ENCODE peak calls at places on chromosomes 5 and 9, in five cellular contexts. One of them, this sample, is unnamed.

GRCh38 chr5:19534751-19535150 is 453.2 kb downstream of the CDH18 start:
- DNase-seq in tibial artery: no peak
- DNase-seq in spleen: no peak
- DNase-seq in heart right ventricle: no peak
- DNase-seq in tibial nerve: no peak
- DNase-seq in this sample: no peak

GRCh38 chr5:140855772-140856674 is at the start of gene PCDHA10:
- DNase-seq in tibial artery: no peak
- DNase-seq in spleen: no peak
- DNase-seq in heart right ventricle: no peak
- DNase-seq in tibial nerve: no peak
- DNase-seq in this sample: no peak

GRCh38 chr5:35672995-35673394 is 55.3 kb downstream of the SPEF2 start:
- DNase-seq in tibial nerve: no peak
- DNase-seq in tibial artery: no peak
- DNase-seq in heart right ventricle: no peak
- DNase-seq in spleen: no peak
- DNase-seq in this sample: no peak

GRCh38 chr9:103323699-103324098 is 328.6 kb downstream of the CYLC2 start:
- DNase-seq in tibial artery: no peak
- DNase-seq in heart right ventricle: no peak
- DNase-seq in tibial nerve: no peak
- DNase-seq in spleen: no peak
- DNase-seq in this sample: no peak

GRCh38 chr5:109656829-109657228 is 32.9 kb upstream of the MAN2A1 start:
- DNase-seq in tibial artery: peak; percentile 82
- DNase-seq in heart right ventricle: peak; percentile 15
- DNase-seq in spleen: peak; percentile 85
- DNase-seq in tibial nerve: peak; percentile 30
- DNase-seq in this sample: no peak

GRCh38 chr5:165981721-165982120 is 2309.7 kb upstream of the WWC1 start:
- DNase-seq in heart right ventricle: no peak
- DNase-seq in tibial nerve: no peak
- DNase-seq in spleen: no peak
- DNase-seq in tibial artery: no peak
- DNase-seq in this sample: no peak

GRCh38 chr9:34158362-34158869 is 20.4 kb upstream of the UBAP1 start:
- DNase-seq in tibial artery: no peak
- DNase-seq in tibial nerve: no peak
- DNase-seq in heart right ventricle: no peak
- DNase-seq in spleen: peak; percentile 13
- DNase-seq in this sample: no peak

GRCh38 chr5:87210743-87211142 is 56.9 kb upstream of the RASA1 start:
- DNase-seq in spleen: no peak
- DNase-seq in tibial nerve: no peak
- DNase-seq in tibial artery: no peak
- DNase-seq in heart right ventricle: no peak
- DNase-seq in this sample: no peak

GRCh38 chr9:8382777-8383527 is 583.4 kb upstream of the DMAC1 start:
- DNase-seq in tibial nerve: no peak
- DNase-seq in heart right ventricle: no peak
- DNase-seq in spleen: no peak
- DNase-seq in tibial artery: no peak
- DNase-seq in this sample: no peak

GRCh38 chr9:81211741-81212140 is 477.6 kb downstream of the TLE1 start:
- DNase-seq in tibial artery: no peak
- DNase-seq in spleen: no peak
- DNase-seq in tibial nerve: no peak
- DNase-seq in heart right ventricle: no peak
- DNase-seq in this sample: no peak

GRCh38 chr5:151076616-151077015 is 4.2 kb downstream of the TNIP1 start:
- DNase-seq in heart right ventricle: no peak
- DNase-seq in tibial nerve: no peak
- DNase-seq in spleen: peak; percentile 71
- DNase-seq in tibial artery: no peak
- DNase-seq in this sample: no peak

GRCh38 chr9:107044872-107045271 is 181.9 kb downstream of the ZNF462 start:
- DNase-seq in tibial nerve: no peak
- DNase-seq in spleen: no peak
- DNase-seq in tibial artery: no peak
- DNase-seq in heart right ventricle: no peak
- DNase-seq in this sample: no peak

GRCh38 chr9:81411961-81412360 is 277.4 kb downstream of the TLE1 start:
- DNase-seq in tibial nerve: no peak
- DNase-seq in spleen: no peak
- DNase-seq in tibial artery: no peak
- DNase-seq in heart right ventricle: no peak
- DNase-seq in this sample: no peak

GRCh38 chr9:134662143-134662876 is 20.7 kb downstream of the COL5A1 start:
- DNase-seq in tibial artery: peak; percentile 77
- DNase-seq in spleen: peak; percentile 59
- DNase-seq in tibial nerve: no peak
- DNase-seq in heart right ventricle: peak; percentile 61
- DNase-seq in this sample: peak; percentile 60
- H3K4me1 ChIP-seq in tibial artery: peaks cover 34% of the 10 kb centered on the region
- H3K4me1 ChIP-seq in spleen: no peaks in the 10 kb centered on the region
- H3K4me1 ChIP-seq in tibial nerve: peaks cover 70% of the 10 kb centered on the region
- H3K4me1 ChIP-seq in heart right ventricle: peaks cover 37% of the 10 kb centered on the region
- H3K4me1 ChIP-seq in this sample: peaks cover 26% of the 10 kb centered on the region

DNA sequence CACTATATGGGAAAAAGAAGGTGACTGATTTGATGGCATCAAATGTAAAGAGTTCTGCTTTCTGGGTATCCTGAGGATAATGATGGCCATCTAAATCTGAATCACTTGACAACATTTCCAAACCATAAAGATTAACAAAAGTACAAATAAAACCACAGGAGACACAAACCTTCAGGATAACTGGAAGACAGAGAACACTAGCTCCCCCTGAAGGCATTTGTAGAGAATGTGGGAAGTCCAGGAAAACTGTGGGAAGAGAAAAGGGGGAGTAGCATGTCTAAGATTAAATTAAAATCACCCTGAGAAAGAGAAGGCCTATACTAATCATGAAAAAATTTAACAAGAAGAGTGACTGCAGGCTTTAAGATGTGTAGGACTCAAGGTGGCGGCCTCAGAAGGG is 116.2 kb downstream of the PRELID2 start:
- DNase-seq in tibial artery: no peak
- DNase-seq in spleen: no peak
- DNase-seq in heart right ventricle: no peak
- DNase-seq in tibial nerve: no peak
- DNase-seq in this sample: no peak
- TF ChIP-seq CTCF in tibial artery: no peak
- TF ChIP-seq CTCF in spleen: no peak
- TF ChIP-seq CTCF in heart right ventricle: no peak
- TF ChIP-seq CTCF in tibial nerve: no peak
- TF ChIP-seq CTCF in this sample: no peak

GRCh38 chr5:178983728-178984127 is 11.4 kb downstream of the GRM6 start:
- DNase-seq in tibial nerve: no peak
- DNase-seq in heart right ventricle: no peak
- DNase-seq in spleen: peak; percentile 36
- DNase-seq in tibial artery: no peak
- DNase-seq in this sample: no peak

GRCh38 chr5:178981381-178981780 is 13.7 kb downstream of the GRM6 start:
- DNase-seq in tibial nerve: no peak
- DNase-seq in spleen: peak; percentile 37
- DNase-seq in tibial artery: no peak
- DNase-seq in heart right ventricle: no peak
- DNase-seq in this sample: no peak

GRCh38 chr5:178984145-178985072 is 10.7 kb downstream of the GRM6 start:
- DNase-seq in spleen: peak; percentile 44
- DNase-seq in heart right ventricle: no peak
- DNase-seq in tibial artery: no peak
- DNase-seq in tibial nerve: no peak
- DNase-seq in this sample: no peak

GRCh38 chr5:178986326-178986960 is 8.7 kb downstream of the GRM6 start:
- DNase-seq in spleen: peak; percentile 66
- DNase-seq in heart right ventricle: no peak
- DNase-seq in tibial artery: no peak
- DNase-seq in tibial nerve: no peak
- DNase-seq in this sample: no peak

DNA sequence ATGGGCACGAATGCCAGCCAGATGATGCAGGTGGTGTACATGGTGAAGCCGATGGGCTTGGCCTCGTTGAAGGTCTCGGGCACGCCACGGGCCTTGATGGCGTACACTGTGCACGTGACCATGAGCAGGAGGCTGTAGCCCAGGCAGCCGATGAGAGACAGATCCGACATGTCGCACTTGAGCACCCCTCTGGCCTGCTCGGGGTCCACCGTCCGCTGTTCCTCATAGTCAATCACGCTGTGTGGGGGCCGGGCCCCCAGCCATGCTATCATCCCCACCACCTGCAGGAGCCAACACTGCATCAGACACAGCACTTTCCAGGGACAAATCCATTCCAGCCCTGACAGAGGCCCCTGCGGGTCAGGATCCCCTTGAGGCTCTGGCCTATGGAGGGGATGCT is 12.2 kb downstream of the GRM6 start:
- DNase-seq in spleen: peak; percentile 58
- DNase-seq in tibial artery: no peak
- DNase-seq in tibial nerve: no peak
- DNase-seq in heart right ventricle: no peak
- DNase-seq in this sample: no peak
- H3K9me3 ChIP-seq in spleen: peaks cover 86% of the 10 kb centered on the region
- H3K9me3 ChIP-seq in tibial artery: peaks cover 30% of the 10 kb centered on the region
- H3K9me3 ChIP-seq in tibial nerve: peaks cover 40% of the 10 kb centered on the region
- H3K9me3 ChIP-seq in heart right ventricle: peaks cover 95% of the 10 kb centered on the region
- H3K9me3 ChIP-seq in this sample: peaks cover 6% of the 10 kb centered on the region

DNA sequence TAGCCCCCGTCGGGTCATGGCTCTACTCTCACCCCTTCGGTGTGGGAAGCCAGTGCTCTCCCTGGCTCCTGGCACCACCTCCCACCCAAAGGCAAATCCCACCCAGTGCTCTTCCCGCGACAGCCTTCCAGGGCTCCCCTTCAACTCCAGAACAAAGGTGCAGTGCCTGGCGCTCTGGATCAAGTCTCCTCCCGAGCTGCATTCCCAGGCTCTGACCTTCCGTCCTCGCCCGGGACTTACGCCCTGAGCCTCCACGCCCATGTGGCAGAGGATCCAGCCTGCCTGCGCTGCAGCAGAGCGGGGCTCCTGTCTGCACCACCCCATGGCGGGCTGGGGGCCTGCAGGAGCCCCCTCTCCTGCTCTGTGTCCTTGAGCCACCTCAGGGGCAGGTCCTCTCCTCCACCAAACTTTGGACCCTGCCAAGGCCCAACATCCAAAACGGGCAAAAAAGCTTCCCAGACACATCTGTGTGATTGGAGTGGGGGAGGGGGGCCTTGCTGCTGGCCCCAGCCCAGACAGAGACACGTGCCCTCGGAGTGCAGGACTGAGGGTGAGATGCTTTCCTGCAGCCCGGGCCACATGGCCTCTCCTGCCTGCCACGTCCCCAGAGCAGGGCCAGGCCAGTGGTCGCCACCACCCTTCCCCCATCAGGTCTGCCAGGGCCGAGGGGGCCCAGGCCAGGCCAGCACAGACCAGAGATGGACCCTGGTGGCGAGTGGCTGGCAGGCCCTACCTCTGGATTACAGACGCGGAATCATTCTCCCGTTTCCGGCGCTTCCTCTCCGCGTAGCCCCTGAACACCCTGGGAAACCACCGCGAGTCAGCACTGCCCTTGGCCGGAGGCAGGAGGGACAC is 4.4 kb downstream of the NSMF start:
- DNase-seq in spleen: peak; percentile 84
- DNase-seq in heart right ventricle: no peak
- DNase-seq in tibial artery: no peak
- DNase-seq in tibial nerve: no peak
- DNase-seq in this sample: peak; percentile 64
- H3K4me1 ChIP-seq in spleen: peaks cover 53% of the 10 kb centered on the region
- H3K4me1 ChIP-seq in heart right ventricle: peaks cover 31% of the 10 kb centered on the region
- H3K4me1 ChIP-seq in tibial artery: peaks cover 52% of the 10 kb centered on the region
- H3K4me1 ChIP-seq in tibial nerve: peaks cover 59% of the 10 kb centered on the region
- H3K4me1 ChIP-seq in this sample: peaks cover 15% of the 10 kb centered on the region